ENCODE peak calls at places on chromosomes 13 and 19, in four cellular contexts. Y, H, A and K are unnamed samples.

GRCh38 chr13:113887700-113888201 is 23.9 kb upstream of the GAS6 start:
- DNase-seq in Y (no peak), H (peak; percentile 38), A (no peak), K (no peak)

GRCh38 chr13:73934215-73934623 is 200.0 kb downstream of the KLF12 start:
- DNase-seq in Y (no peak), H (peak; percentile 42), A (no peak), K (no peak)

GRCh38 chr13:27472441-27472840 is 22.1 kb upstream of the MTIF3 start:
- DNase-seq in Y (no peak), H (no peak), A (no peak), K (no peak)

GRCh38 chr13:113972451-113973217 is 1.2 kb downstream of the C13orf46 start:
- DNase-seq in Y (no peak), H (no peak), A (peak; percentile 20), K (no peak)

GRCh38 chr13:97810152-97810551 is 143.3 kb upstream of the IPO5 start:
- DNase-seq in Y (no peak), H (peak; percentile 34), A (no peak), K (no peak)

GRCh38 chr13:32026619-32027018 is 5.0 kb upstream of the FRY start:
- DNase-seq in Y (no peak), H (no peak), A (no peak), K (no peak)

GRCh38 chr19:49809155-49809986 is 3.7 kb downstream of the FUZ start:
- DNase-seq in Y (no peak), H (peak; percentile 18), A (peak; percentile 77), K (no peak)

GRCh38 chr13:37460211-37460610 is 138.4 kb downstream of the POSTN start:
- DNase-seq in Y (no peak), H (no peak), A (no peak), K (no peak)

GRCh38 chr13:113126265-113127150 is 3.9 kb downstream of the F10 start:
- DNase-seq in Y (peak; percentile 34), H (no peak), A (no peak), K (no peak)

GRCh38 chr19:45069056-45069455 is 7.2 kb downstream of the ZNF296 start:
- DNase-seq in Y (peak; percentile 64), H (no peak), A (no peak), K (no peak)

GRCh38 chr13:54682184-54682583 is 1653.6 kb downstream of the OLFM4 start:
- DNase-seq in Y (no peak), H (no peak), A (no peak), K (no peak)

GRCh38 chr13:51778407-51778806 is 25.6 kb downstream of the DHRS12 start:
- DNase-seq in Y (no peak), H (no peak), A (no peak), K (no peak)

GRCh38 chr19:42191855-42192254 is 25.6 kb downstream of the DEDD2 start:
- DNase-seq in Y (no peak), H (no peak), A (no peak), K (no peak)

GRCh38 chr13:110265682-110266430 is 41.1 kb downstream of the COL4A1 start:
- DNase-seq in Y (no peak), H (peak; percentile 22), A (peak; percentile 76), K (no peak)

GRCh38 chr19:49057636-49058234 is at the start of gene CGB7:
- DNase-seq in Y (peak; percentile 81), H (peak; percentile 54), A (peak; percentile 78), K (peak; percentile 77)

GRCh38 chr19:10270616-10271394 is at the start of gene ICAM1:
- DNase-seq in Y (peak; percentile 75), H (peak; percentile 92), A (peak; percentile 84), K (peak; percentile 77)

GRCh38 chr13:106481919-106482318 is 53.5 kb downstream of the EFNB2 start:
- DNase-seq in Y (no peak), H (no peak), A (no peak), K (no peak)

GRCh38 chr19:10543420-10544241 is at the start of gene ATG4D:
- DNase-seq in Y (peak; percentile 97), H (peak; percentile 58), A (peak; percentile 75), K (peak; percentile 69)

GRCh38 chr19:45162464-45163143 is 1.8 kb upstream of the NKPD1 start:
- DNase-seq in Y (no peak), H (no peak), A (no peak), K (no peak)

GRCh38 chr19:18322318-18322758 is 538 bp downstream of the LSM4 start:
- DNase-seq in Y (peak; percentile 81), H (peak; percentile 34), A (peak; percentile 72), K (no peak)

GRCh38 chr19:18319591-18320135 is 3.2 kb downstream of the LSM4 start:
- DNase-seq in Y (peak; percentile 90), H (no peak), A (no peak), K (no peak)

GRCh38 chr19:18321729-18322091 is 1.2 kb downstream of the LSM4 start:
- DNase-seq in Y (no peak), H (no peak), A (no peak), K (no peak)

GRCh38 chr19:18322759-18323460 is at the start of gene LSM4:
- DNase-seq in Y (peak; percentile 100), H (peak; percentile 98), A (peak; percentile 99), K (peak; percentile 97)

DNA sequence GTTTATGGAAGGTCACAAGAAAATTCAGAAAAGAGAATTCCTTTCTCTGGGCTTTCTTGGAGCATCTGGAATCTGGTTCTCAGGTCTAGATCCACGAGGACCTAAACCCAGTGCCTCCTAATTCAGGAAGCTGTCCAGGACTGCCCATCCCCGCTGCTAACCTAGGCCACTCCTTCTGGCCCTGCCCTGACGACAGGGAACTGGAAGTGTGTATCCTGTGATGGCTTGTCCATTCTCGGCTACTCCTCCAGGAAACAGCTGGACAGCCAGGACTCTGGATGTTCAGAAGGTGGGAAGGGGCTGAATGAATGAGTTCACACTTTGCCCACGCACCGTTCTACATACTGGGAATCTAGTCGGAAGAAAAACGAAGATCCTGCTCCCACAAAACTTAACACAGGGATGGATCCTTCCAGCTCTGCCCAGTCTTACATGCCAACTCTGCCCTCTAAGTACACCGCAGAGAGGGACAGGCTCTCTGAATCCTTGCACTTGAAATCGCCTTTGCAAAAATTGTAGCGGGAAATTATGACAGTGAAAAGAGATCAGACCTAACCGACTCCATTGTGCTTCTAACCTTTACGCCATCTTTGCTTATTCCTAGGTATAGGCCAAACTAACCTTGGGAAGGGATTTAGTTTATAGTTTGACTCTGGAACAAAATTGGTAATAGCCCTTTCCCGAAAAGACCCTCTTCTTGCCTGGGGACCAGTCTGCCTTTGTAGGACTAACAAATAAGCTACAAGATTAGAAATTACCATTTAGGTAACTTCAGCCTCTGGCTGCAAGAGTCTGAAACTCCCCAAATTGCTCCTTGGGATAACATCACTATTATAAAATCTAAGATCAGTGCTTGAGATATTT is 1.8 kb downstream of the LSM4 start:
- DNase-seq in Y (peak; percentile 84), H (peak; percentile 39), A (peak; percentile 54), K (no peak)
- H3K4me1 ChIP-seq in Y (peaks cover 39% of the 10 kb centered on the region), H (peaks cover 54% of the 10 kb centered on the region), A (peaks cover 64% of the 10 kb centered on the region), K (no peaks in the 10 kb centered on the region)

DNA sequence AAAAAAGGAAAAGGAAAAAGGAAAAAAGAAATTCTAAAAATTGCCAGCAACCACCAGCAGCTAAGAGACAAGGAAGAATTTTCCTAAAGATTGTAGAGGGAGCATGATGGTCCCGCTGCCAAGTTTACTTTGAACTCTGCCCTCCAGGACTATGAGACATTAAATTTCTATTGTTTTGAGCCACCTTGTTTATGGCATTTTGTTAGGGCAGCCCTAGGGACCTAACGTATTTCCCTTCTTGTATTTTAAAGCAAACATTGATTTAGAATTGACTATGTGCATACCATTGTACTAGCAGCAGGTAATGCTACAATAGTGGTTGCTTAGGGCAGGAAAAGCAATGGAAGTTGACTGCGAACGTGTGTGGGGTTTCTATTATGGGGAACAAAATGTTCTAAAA is 1414.2 kb downstream of the EFNB2 start:
- DNase-seq in Y (no peak), H (peak; percentile 72), A (no peak), K (no peak)
- TF ChIP-seq POLR2A in Y (no peak), H (no peak), A (no peak), K (no peak)

DNA sequence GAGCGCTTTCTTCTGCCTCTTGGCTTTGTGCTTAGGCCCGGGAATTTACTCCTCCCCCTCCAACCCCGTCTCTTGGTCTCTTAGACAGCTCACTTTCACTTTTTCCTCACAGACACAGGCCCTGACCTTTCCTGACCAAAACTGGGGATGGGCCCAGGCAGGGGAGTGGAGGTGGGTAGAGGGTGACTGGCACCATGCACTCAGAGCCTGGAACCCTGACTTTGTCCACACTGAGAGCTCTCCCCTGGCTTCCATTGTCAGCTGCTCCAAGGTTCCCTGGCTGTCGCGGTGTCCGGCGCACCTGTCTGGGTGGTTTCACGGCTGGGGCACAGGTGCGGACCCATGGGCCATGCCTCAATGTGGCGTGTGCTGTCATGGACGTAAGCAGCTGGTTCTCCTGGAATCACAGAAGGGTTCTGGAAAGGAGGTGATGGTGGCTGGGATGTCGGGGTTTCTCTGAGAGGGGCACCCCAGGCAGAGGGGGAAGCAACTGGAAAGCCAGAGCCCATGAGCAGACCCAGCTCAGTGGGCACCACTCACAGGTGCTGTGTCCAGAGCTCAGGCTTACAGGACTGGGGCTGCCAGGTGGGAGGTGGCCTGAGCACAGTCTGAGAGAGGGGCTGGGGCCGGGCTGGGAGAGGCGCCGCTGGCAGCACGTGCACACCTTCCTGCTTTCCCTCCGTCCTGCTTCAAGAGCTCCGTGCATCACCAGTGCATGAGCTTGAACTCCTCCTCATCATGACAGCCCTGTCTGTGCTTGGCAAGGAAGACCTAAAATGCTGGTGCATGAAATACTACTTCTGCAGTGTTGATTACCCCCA is 28.0 kb upstream of the C1QTNF9 start:
- DNase-seq in Y (no peak), H (no peak), A (no peak), K (no peak)
- H3K4me1 ChIP-seq in Y (no peaks in the 10 kb centered on the region), H (no peaks in the 10 kb centered on the region), A (peaks cover 29% of the 10 kb centered on the region), K (no peaks in the 10 kb centered on the region)

GRCh38 chr13:66162470-66162869 is 1067.7 kb downstream of the PCDH9 start:
- DNase-seq in Y (no peak), H (no peak), A (no peak), K (no peak)
- TF ChIP-seq POLR2A in Y (no peak), H (no peak), A (no peak), K (no peak)

GRCh38 chr13:50072676-50073075 is 57.4 kb downstream of the KCNRG start:
- DNase-seq in Y (no peak), H (peak; percentile 38), A (no peak), K (no peak)

GRCh38 chr13:50073340-50073739 is 58.1 kb downstream of the KCNRG start:
- DNase-seq in Y (no peak), H (peak; percentile 38), A (no peak), K (no peak)

GRCh38 chr13:50075619-50076097 is 60.4 kb downstream of the KCNRG start:
- DNase-seq in Y (no peak), H (peak; percentile 47), A (no peak), K (no peak)

GRCh38 chr13:50071399-50071798 is 56.2 kb downstream of the KCNRG start:
- DNase-seq in Y (no peak), H (peak; percentile 59), A (no peak), K (no peak)

DNA sequence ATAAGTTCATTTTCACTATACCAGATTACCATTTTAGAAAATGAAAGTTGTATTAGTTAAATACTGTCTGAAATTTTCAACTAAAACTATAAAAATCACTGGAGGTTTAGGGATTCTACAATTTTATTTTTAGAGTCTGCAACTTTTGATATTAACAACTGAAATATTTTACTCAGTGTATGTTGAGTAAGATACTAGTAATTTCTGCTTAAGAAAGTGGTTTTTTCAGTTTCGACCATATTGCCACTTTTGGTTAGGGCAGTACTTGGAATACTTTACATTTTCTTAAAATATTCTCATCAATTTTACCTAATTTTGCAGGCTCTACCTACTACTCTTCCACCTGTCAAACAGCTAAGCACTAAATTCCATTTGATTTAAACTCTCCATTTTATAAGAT is 59.6 kb downstream of the KCNRG start:
- DNase-seq in Y (no peak), H (peak; percentile 25), A (no peak), K (no peak)
- H3K4me1 ChIP-seq in Y (no peaks in the 10 kb centered on the region), H (peaks cover 33% of the 10 kb centered on the region), A (peaks cover 50% of the 10 kb centered on the region), K (peaks cover 3% of the 10 kb centered on the region)